ENCODE peak calls at places on chromosomes 16 and 17, in ten cellular contexts. Y is tibial nerve, X is GM13976, J is NB4, U is uterus, V is GM10248, S is testis, I is IMR-90, A is cardiac fibroblast, H is left ventricle myocardium inferior. F is an unnamed sample.

GRCh38 chr17:78377858-78378224 is 608 bp upstream of the PGS1 start:
- DNase-seq in Y (no peak), X (no peak), J (no peak), U (no peak), V (no peak), S (no peak), I (no peak), A (no peak), H (no peak), F (no peak)

GRCh38 chr17:80287038-80287437 is 26.4 kb downstream of the RNF213 start:
- DNase-seq in Y (no peak), X (no peak), J (no peak), U (no peak), V (no peak), S (no peak), I (no peak), A (no peak), H (no peak), F (no peak)

GRCh38 chr16:77599793-77600415 is 122.4 kb upstream of the NUDT7 start:
- DNase-seq in Y (no peak), X (peak), J (peak), U (no peak), V (peak), S (peak), I (peak), A (peak), H (no peak), F (no peak)

GRCh38 chr17:74442670-74443515 is 11.0 kb downstream of the GPRC5C start:
- DNase-seq in Y (peak), X (peak), J (peak), U (peak), V (peak), S (peak), I (no peak), A (peak), H (peak), F (no peak)

GRCh38 chr17:27572665-27573064 is 58.3 kb upstream of the LGALS9 start:
- DNase-seq in Y (no peak), X (no peak), J (peak), U (no peak), V (no peak), S (no peak), I (peak), A (no peak), H (no peak), F (no peak)

GRCh38 chr16:68744744-68745280 is 7.7 kb downstream of the CDH1 start:
- DNase-seq in Y (no peak), X (no peak), J (peak), U (no peak), V (no peak), S (no peak), I (peak), A (no peak), H (no peak), F (no peak)

GRCh38 chr16:89958068-89958467 is 9.5 kb downstream of the DEF8 start:
- DNase-seq in Y (no peak), X (no peak), J (peak), U (no peak), V (peak), S (peak), I (peak), A (peak), H (peak), F (no peak)

GRCh38 chr17:55931448-55931847 is 180.6 kb downstream of the PCTP start:
- DNase-seq in Y (no peak), X (no peak), J (peak), U (no peak), V (no peak), S (no peak), I (no peak), A (no peak), H (no peak), F (no peak)

GRCh38 chr16:73546351-73546845 is 498.5 kb upstream of the ZFHX3 start:
- DNase-seq in Y (no peak), X (no peak), J (no peak), U (no peak), V (no peak), S (no peak), I (no peak), A (no peak), H (no peak), F (no peak)

GRCh38 chr17:45413498-45413923 is 19.2 kb downstream of the ARHGAP27 start:
- DNase-seq in Y (no peak), X (peak), J (peak), U (no peak), V (peak), S (peak), I (no peak), A (no peak), H (peak), F (no peak)

GRCh38 chr17:42287305-42288077 is 807 bp upstream of the STAT5A start:
- DNase-seq in Y (no peak), X (peak), J (peak), U (peak), V (peak), S (peak), I (no peak), A (peak), H (peak), F (no peak)

GRCh38 chr17:43940630-43941029 is 1.6 kb downstream of the PPY start:
- DNase-seq in Y (no peak), X (no peak), J (peak), U (no peak), V (no peak), S (peak), I (peak), A (peak), H (no peak), F (no peak)

GRCh38 chr16:630815-631405 is at the start of gene WFIKKN1:
- DNase-seq in Y (no peak), X (no peak), J (no peak), U (peak), V (no peak), S (peak), I (no peak), A (no peak), H (no peak), F (no peak)

GRCh38 chr17:50817838-50818237 is 17.5 kb upstream of the WFIKKN2 start:
- DNase-seq in Y (no peak), X (no peak), J (no peak), U (no peak), V (no peak), S (no peak), I (no peak), A (no peak), H (no peak), F (no peak)

GRCh38 chr17:80441133-80441578 is 26.2 kb downstream of the ENDOV start:
- DNase-seq in Y (no peak), X (peak), J (peak), U (no peak), V (peak), S (peak), I (peak), A (peak), H (peak), F (no peak)

DNA sequence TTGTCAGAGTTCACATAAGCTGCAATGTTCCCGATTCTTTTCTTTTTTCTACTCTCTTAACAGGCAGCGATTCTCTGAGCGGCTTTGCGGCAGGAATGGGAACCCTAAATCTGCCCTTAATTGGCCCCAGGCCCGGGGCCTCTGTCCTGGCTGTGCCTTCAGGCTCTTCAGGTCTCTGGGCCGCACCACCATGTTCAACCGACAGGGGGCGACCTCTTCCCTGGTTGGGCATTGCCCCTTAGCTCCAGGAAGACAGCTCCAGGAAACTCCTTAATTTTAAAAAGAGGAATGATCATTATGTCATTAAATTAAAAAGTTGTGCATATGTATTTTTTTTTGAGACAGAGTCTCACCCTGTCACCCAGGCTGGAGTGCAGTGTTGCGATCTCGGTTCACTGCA is 20.3 kb downstream of the CACNG5 start:
- DNase-seq in Y (no peak), X (no peak), J (peak), U (no peak), V (no peak), S (peak), I (no peak), A (no peak), H (no peak), F (no peak)
- TF ChIP-seq CTCF in Y (no peak), X (no peak), J (peak), U (no peak), V (peak), S (peak), I (no peak), A (peak), H (peak), F (peak)

GRCh38 chr16:81514041-81514559 is 69.5 kb downstream of the CMIP start:
- DNase-seq in Y (no peak), X (peak), J (peak), U (no peak), V (peak), S (no peak), I (no peak), A (no peak), H (no peak), F (no peak)

GRCh38 chr16:81514568-81515258 is 70.1 kb downstream of the CMIP start:
- DNase-seq in Y (no peak), X (no peak), J (no peak), U (no peak), V (no peak), S (no peak), I (no peak), A (no peak), H (no peak), F (no peak)

GRCh38 chr16:81515721-81516120 is 71.1 kb downstream of the CMIP start:
- DNase-seq in Y (no peak), X (no peak), J (no peak), U (no peak), V (no peak), S (no peak), I (no peak), A (no peak), H (no peak), F (no peak)

GRCh38 chr16:81516478-81517149 is 72.0 kb downstream of the CMIP start:
- DNase-seq in Y (no peak), X (no peak), J (no peak), U (no peak), V (no peak), S (peak), I (no peak), A (no peak), H (no peak), F (no peak)

GRCh38 chr16:81515281-81515680 is 70.7 kb downstream of the CMIP start:
- DNase-seq in Y (no peak), X (no peak), J (no peak), U (no peak), V (no peak), S (no peak), I (no peak), A (no peak), H (no peak), F (no peak)
- TF ChIP-seq CTCF in Y (no peak), X (no peak), J (no peak), U (no peak), V (no peak), S (no peak), I (no peak), A (no peak), H (no peak), F (no peak)

GRCh38 chr17:4438162-4438944 is 4.6 kb downstream of the SPNS3 start:
- DNase-seq in Y (no peak), X (no peak), J (no peak), U (no peak), V (no peak), S (no peak), I (no peak), A (no peak), H (no peak), F (no peak)
- TF ChIP-seq CTCF in Y (no peak), X (no peak), J (no peak), U (no peak), V (no peak), S (no peak), I (no peak), A (no peak), H (no peak), F (no peak)

GRCh38 chr16:9008335-9009260 is 44.9 kb upstream of the USP7 start:
- DNase-seq in Y (peak), X (peak), J (peak), U (peak), V (peak), S (peak), I (peak), A (peak), H (peak), F (peak)
- TF ChIP-seq CTCF in Y (peak), X (peak), J (peak), U (peak), V (peak), S (peak), I (peak), A (peak), H (peak), F (peak)

GRCh38 chr16:57701759-57702371 is 7.3 kb downstream of the DRC7 start:
- DNase-seq in Y (no peak), X (no peak), J (no peak), U (no peak), V (no peak), S (no peak), I (no peak), A (no peak), H (no peak), F (no peak)

GRCh38 chr16:57699899-57700298 is 5.3 kb downstream of the DRC7 start:
- DNase-seq in Y (no peak), X (no peak), J (no peak), U (no peak), V (no peak), S (no peak), I (no peak), A (no peak), H (no peak), F (no peak)

GRCh38 chr16:57699481-57699880 is 4.9 kb downstream of the DRC7 start:
- DNase-seq in Y (no peak), X (no peak), J (no peak), U (no peak), V (no peak), S (no peak), I (no peak), A (no peak), H (no peak), F (no peak)

GRCh38 chr16:57698812-57699405 is 4.3 kb downstream of the DRC7 start:
- DNase-seq in Y (no peak), X (no peak), J (no peak), U (no peak), V (no peak), S (no peak), I (no peak), A (no peak), H (no peak), F (no peak)

DNA sequence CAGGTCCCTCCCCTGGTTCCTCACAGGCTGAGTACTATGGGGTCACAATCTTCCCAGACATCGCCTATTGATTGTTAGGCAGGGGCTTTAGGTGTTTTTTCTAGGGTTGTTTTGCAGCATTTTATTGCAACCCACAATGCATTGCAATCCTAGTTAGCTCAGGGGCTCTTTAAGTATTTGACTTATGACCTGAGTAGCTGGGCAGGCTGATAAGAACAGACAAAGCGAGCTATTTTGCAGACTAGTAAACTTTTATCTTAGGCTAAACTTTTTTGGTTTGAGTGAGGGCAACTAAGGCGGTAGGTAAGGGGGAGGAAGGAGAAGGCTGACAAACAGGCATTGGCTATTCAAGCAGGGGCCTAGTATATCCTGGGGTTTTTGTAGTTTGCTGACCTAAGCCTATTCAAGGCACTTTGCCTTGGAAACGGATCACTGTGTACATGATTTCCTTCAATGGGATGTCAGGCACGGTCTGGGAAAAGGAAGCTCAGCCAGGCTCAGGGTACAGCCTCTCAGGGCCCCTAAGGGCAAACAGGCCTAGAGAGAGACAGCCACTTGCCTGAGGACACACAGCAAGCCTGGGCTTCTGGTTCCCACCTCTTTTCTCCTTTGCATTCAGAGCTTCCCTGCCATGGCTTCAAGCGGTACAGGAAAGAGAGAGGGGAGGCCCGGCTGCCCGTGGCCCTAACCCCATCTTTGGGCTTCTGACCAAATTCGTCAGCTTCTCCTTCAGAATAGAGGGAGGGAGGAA is 6.4 kb downstream of the DRC7 start:
- DNase-seq in Y (no peak), X (no peak), J (no peak), U (no peak), V (no peak), S (no peak), I (no peak), A (no peak), H (no peak), F (no peak)
- TF ChIP-seq CTCF in Y (no peak), X (no peak), J (no peak), U (no peak), V (no peak), S (no peak), I (no peak), A (no peak), H (no peak), F (no peak)